ENCODE peak calls at places on chromosome 10, in ten cellular contexts. V, I, B, G, F, K, D, S, W and Z are unnamed samples.
A peak's percentile ranks its signal among the peaks of the same experiment; 100 is the strongest.

GRCh38 chr10:29237786-29238185 is 51.1 kb upstream of the LYZL1 start:
- DNase-seq in D (no peak), B (no peak), F (no peak), V (no peak), W (no peak), G (no peak), S (no peak), K (no peak), I (no peak), Z (no peak)

GRCh38 chr10:118735294-118735693 is 19.5 kb downstream of the CACUL1 start:
- DNase-seq in F (no peak), V (no peak), B (no peak), S (no peak), I (no peak), W (no peak), G (no peak), D (no peak), K (no peak), Z (no peak)

GRCh38 chr10:126387041-126387908 is 1.0 kb downstream of the ADAM12 start:
- DNase-seq in W (peak; percentile 85), F (peak; percentile 83), S (peak; percentile 52), B (peak; percentile 79), G (peak; percentile 6), K (peak; percentile 73), I (no peak), D (peak; percentile 73), V (peak; percentile 54), Z (peak; percentile 10)

GRCh38 chr10:131973160-131973951 is 8.4 kb downstream of the BNIP3 start:
- DNase-seq in F (no peak), V (no peak), K (no peak), W (no peak), I (no peak), D (no peak), B (no peak), S (no peak), G (no peak), Z (no peak)

GRCh38 chr10:78010278-78010677 is 19.0 kb downstream of the POLR3A start:
- DNase-seq in F (no peak), B (no peak), K (no peak), S (no peak), W (no peak), V (no peak), G (no peak), I (no peak), D (no peak), Z (no peak)

GRCh38 chr10:35079763-35080162 is 10.4 kb downstream of the CUL2 start:
- DNase-seq in K (peak; percentile 94), V (no peak), D (no peak), G (no peak), F (no peak), B (peak; percentile 5), S (no peak), I (no peak), W (no peak), Z (no peak)

GRCh38 chr10:119644215-119644826 is 6.9 kb upstream of the BAG3 start:
- DNase-seq in G (no peak), V (no peak), B (peak; percentile 58), K (no peak), I (no peak), D (no peak), F (no peak), W (no peak), S (no peak), Z (no peak)

GRCh38 chr10:14163374-14164125 is 167.2 kb downstream of the FRMD4A start:
- DNase-seq in W (no peak), V (no peak), D (no peak), K (peak; percentile 1), G (no peak), B (peak; percentile 14), I (no peak), S (no peak), F (no peak), Z (no peak)

GRCh38 chr10:97740613-97741012 is 3.7 kb downstream of the ZFYVE27 start:
- DNase-seq in V (no peak), S (no peak), B (no peak), G (no peak), I (no peak), W (no peak), F (no peak), D (no peak), K (no peak), Z (peak; percentile 27)

GRCh38 chr10:76576276-76576962 is 1061.2 kb downstream of the KCNMA1 start:
- DNase-seq in D (no peak), B (no peak), G (no peak), W (no peak), I (no peak), K (no peak), S (no peak), V (no peak), F (no peak), Z (no peak)

GRCh38 chr10:113524539-113525490 is 28.0 kb upstream of the HABP2 start:
- DNase-seq in K (peak; percentile 12), S (no peak), V (no peak), D (no peak), G (no peak), W (no peak), B (peak; percentile 37), F (no peak), I (no peak), Z (no peak)

DNA sequence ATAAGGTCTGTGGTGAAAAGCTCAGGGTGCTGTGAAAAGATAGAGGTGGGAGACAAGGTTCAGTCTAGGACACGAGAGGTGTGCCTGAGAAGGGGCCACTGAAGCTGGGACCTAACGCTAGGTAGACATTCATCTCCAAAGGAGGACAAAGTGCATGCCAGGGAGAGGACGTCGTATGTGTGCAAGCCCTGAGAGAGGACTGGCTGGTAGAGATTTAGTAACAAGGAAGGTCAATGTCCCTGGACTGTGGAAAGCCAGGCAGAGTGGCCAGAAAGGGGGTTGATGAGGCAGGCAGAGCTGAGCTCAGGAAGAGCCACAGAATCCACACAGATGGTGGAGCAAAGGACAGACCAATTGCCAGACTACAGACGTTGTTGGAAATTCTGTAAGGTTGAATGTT is 817.6 kb downstream of the CCSER2 start:
- DNase-seq in B (peak; percentile 23), D (no peak), V (no peak), W (no peak), F (no peak), G (no peak), S (no peak), K (no peak), I (no peak), Z (no peak)
- H3K4me1 ChIP-seq in B (peaks cover 20% of the 10 kb centered on the region), D (no peaks in the 10 kb centered on the region), V (peaks cover 16% of the 10 kb centered on the region), W (no peaks in the 10 kb centered on the region), F (peaks cover 5% of the 10 kb centered on the region), G (no peaks in the 10 kb centered on the region), S (no peaks in the 10 kb centered on the region), K (no peaks in the 10 kb centered on the region), I (no peaks in the 10 kb centered on the region), Z (no peaks in the 10 kb centered on the region)

GRCh38 chr10:48475943-48476278 is 129.0 kb downstream of the ARHGAP22 start:
- DNase-seq in G (no peak), S (no peak), D (no peak), K (no peak), W (peak; percentile 42), V (no peak), F (peak; percentile 51), B (no peak), I (no peak), Z (no peak)

GRCh38 chr10:48478980-48479811 is 125.7 kb downstream of the ARHGAP22 start:
- DNase-seq in D (no peak), K (no peak), S (no peak), B (no peak), I (no peak), G (no peak), F (peak; percentile 45), W (peak; percentile 46), V (no peak), Z (no peak)

GRCh38 chr10:48478469-48478868 is 126.4 kb downstream of the ARHGAP22 start:
- DNase-seq in K (no peak), I (no peak), W (peak; percentile 26), D (no peak), S (no peak), B (no peak), V (no peak), F (no peak), G (no peak), Z (no peak)

GRCh38 chr10:48476279-48476982 is 128.4 kb downstream of the ARHGAP22 start:
- DNase-seq in G (no peak), B (no peak), S (no peak), D (no peak), W (peak; percentile 36), F (peak; percentile 35), I (no peak), K (no peak), V (no peak), Z (no peak)

GRCh38 chr10:48477181-48477580 is 127.7 kb downstream of the ARHGAP22 start:
- DNase-seq in G (no peak), B (no peak), K (no peak), I (no peak), V (no peak), W (no peak), S (no peak), F (no peak), D (no peak), Z (no peak)
- H3K36me3 ChIP-seq in G (no peaks in the 10 kb centered on the region), B (no peaks in the 10 kb centered on the region), K (no peaks in the 10 kb centered on the region), I (no peaks in the 10 kb centered on the region), V (no peaks in the 10 kb centered on the region), W (no peaks in the 10 kb centered on the region), S (no peaks in the 10 kb centered on the region), F (no peaks in the 10 kb centered on the region), D (no peaks in the 10 kb centered on the region), Z (no peaks in the 10 kb centered on the region)

DNA sequence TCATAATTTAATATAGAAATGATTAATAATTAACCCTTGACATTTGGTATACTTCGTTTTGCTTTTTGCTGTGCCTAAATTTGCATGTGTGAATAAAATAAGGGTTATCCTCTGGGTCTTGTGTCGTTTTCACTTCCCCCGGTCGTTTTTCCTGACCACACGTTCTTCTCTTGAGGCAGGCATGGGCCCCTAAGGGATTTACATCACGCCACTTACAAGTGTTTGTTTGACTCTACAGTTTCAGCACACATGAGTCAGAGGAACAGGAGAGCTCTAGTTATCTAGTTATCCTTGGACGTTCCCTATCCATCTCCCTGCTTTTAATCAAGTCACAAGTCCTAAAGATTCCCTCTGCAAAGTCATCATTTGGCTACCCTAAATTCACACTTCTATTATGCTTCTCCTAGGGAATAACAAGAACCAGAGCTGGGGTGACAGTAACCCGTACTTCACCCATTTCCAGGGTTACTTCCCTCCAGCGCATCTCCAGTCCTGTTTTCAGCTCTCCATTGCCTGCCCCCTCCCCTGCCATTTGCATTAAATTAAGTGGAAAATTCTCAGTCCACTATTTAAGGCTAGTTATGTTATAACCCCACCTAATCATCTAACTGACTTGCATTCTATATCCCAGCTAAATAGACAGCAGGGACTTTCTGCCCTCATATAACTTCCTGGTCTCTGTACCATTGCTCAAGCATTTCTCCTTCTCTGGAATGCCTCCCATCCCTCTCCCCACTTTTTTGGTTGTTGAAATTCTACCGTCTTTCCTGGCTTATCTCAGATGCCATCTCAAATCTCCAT is 206.9 kb downstream of the PTEN start:
- DNase-seq in I (no peak), K (no peak), V (no peak), D (no peak), F (no peak), G (no peak), W (no peak), S (no peak), B (peak; percentile 44), Z (no peak)
- H3K4me1 ChIP-seq in I (no peaks in the 10 kb centered on the region), K (no peaks in the 10 kb centered on the region), V (no peaks in the 10 kb centered on the region), D (no peaks in the 10 kb centered on the region), F (peaks cover 9% of the 10 kb centered on the region), G (no peaks in the 10 kb centered on the region), W (peaks cover 3% of the 10 kb centered on the region), S (peaks cover 2% of the 10 kb centered on the region), B (peaks cover 11% of the 10 kb centered on the region), Z (no peaks in the 10 kb centered on the region)

DNA sequence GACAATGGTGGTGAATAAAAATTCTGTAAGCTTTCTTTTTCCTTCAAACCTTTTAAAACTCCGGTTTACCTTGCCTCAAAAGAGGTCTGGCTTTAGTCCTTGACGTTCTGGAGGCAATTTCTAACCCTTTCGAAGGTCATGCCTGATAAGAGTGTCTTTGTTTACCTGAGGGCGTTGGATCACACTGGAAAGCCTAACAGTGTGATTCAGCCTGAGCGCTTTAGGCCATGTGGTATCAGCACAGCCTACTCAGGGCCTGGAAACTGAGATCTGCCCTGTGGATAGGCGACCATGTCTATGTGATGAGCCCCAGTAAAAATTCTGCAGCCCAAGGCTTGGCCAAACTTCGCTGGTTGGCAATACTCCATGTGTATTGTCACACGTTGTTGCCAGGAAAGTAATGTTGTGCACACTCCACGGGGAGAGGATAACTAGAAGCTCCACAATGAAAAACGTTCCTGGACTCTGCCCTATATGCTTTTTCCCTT is 10.7 kb downstream of the CCDC6 start:
- DNase-seq in D (no peak), S (no peak), V (no peak), F (no peak), B (peak; percentile 56), I (no peak), W (no peak), G (peak; percentile 85), K (no peak), Z (no peak)
- H3K36me3 ChIP-seq in D (no peaks in the 10 kb centered on the region), S (no peaks in the 10 kb centered on the region), V (peaks cover 13% of the 10 kb centered on the region), F (no peaks in the 10 kb centered on the region), B (no peaks in the 10 kb centered on the region), I (no peaks in the 10 kb centered on the region), W (no peaks in the 10 kb centered on the region), G (no peaks in the 10 kb centered on the region), K (peaks cover 6% of the 10 kb centered on the region), Z (no peaks in the 10 kb centered on the region)